ENCODE peak calls at places on chromosome 22, in four cellular contexts. P is WTC11, F is K562, U is GM12878. T is an unnamed sample.

GRCh38 chr22:31276426-31277167 is 15.7 kb downstream of the PIK3IP1 start:
- DNase-seq in P (no peak), F (no peak), U (no peak), T (no peak)

GRCh38 chr22:42269407-42270177 is 861 bp downstream of the TCF20 start:
- DNase-seq in P (peak), F (peak), U (no peak), T (peak)

GRCh38 chr22:49044776-49045175 is 782.9 kb downstream of the BRD1 start:
- DNase-seq in P (no peak), F (no peak), U (no peak), T (no peak)

GRCh38 chr22:41009222-41009948 is 58.2 kb downstream of the RBX1 start:
- DNase-seq in P (no peak), F (no peak), U (no peak), T (no peak)

GRCh38 chr22:37906364-37907008 is 389 bp downstream of the MICALL1 start:
- DNase-seq in P (peak), F (peak), U (no peak), T (no peak)

GRCh38 chr22:26226538-26227297 is 57.5 kb downstream of the SEZ6L start:
- DNase-seq in P (no peak), F (no peak), U (no peak), T (no peak)

GRCh38 chr22:48369789-48370507 is 1457.7 kb downstream of the BRD1 start:
- DNase-seq in P (peak), F (no peak), U (no peak), T (peak)

GRCh38 chr22:35205956-35206355 is 51.3 kb upstream of the HMGXB4 start:
- DNase-seq in P (no peak), F (no peak), U (no peak), T (no peak)

GRCh38 chr22:24423519-24424000 is 3.8 kb upstream of the ADORA2A start:
- DNase-seq in P (peak), F (peak), U (no peak), T (no peak)

DNA sequence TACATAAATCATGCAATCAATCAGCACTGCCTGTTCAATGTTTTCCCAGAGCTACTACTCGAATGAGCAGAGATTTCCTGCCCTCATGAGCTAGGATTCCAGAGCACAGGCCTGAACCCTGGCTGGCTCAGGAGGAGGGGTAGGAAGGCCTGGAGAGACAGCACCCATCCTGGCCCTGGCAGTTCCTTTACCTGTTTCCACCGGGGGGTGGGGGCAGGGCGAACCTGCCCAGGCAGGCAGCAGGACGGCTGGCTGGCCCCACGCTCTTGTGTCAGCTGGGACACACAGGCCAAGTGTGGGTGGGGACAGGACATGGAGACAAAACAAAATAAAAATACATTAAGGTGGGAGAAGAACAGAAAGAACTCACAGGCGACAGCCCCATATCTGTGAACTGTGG is 109.8 kb upstream of the BID start:
- DNase-seq in P (no peak), F (no peak), U (no peak), T (no peak)
- TF ChIP-seq CREM in P (no peak), F (no peak), U (no peak), T (no peak)

DNA sequence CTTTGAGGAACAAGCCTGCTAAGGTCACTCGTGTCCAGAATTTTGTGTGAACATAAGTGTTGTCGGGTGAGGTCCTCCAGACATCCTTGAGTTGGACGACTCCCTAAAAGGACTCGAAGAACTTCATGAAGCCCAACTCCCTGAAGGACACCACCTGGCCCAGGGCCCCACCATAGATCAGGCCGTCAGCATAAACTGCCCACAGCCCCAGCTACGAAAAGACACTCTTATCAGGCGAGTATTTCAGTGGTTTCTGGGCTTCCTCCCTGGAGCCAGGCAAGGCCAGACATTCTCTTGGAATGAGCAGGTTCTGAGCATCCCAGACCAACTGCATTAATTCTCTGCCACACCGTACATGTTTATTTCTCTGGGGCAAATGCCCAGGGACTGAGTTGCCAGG is 170.1 kb downstream of the IGLL1 start:
- DNase-seq in P (no peak), F (no peak), U (no peak), T (no peak)
- TF ChIP-seq MAX in P (no peak), F (no peak), U (no peak), T (no peak)

DNA sequence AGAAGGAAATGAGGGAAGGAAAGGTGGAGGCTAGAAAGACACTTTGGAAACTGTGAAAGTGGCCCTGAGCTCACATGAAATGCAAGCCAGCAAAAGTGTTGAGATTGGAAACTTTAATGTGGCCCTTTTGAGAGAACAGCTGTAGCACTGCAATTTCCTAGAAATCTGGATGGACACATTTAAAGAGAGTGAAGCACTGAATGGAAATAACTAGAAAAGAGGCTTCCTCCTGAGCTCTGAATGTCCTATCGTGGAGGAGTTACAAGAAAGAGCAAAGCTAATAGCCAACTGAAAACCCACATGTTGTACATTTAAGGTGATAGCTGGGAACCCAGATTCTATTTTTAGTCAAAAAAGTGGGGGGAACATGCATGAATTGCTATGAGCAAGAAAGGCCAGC is 55.9 kb downstream of the LIF start:
- DNase-seq in P (no peak), F (no peak), U (no peak), T (no peak)
- TF ChIP-seq CREM in P (no peak), F (no peak), U (no peak), T (no peak)

DNA sequence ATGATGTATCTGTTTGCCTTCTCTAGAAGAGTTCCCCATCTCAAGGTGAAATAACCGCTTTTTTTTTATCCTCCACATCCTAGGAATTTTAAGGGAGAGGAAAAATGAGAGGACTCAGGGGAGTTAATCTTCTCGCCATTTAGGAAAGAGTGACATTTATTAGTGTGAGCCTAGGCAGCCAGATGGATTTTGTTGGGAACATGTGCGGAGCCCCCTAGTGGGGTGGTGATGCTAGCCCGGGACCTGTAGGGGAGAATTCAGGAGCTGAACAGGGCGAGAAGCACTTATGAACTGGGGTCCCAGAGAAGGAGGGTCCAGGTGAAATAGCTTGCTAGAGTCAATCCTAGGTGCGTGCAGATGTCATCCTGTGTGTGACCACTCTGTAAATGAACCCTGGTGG is 10.7 kb downstream of the IL17RA start:
- DNase-seq in P (peak), F (peak), U (no peak), T (no peak)
- TF ChIP-seq MAX in P (no peak), F (no peak), U (no peak), T (no peak)

T was measured in HepG2.